ENCODE peak calls at places on chromosomes 7 and 10, in ten cellular contexts. P, H, T, U, M, D, C, Z, W and F are unnamed samples.
A peak's percentile ranks its signal among the peaks of the same experiment; 100 is the strongest.

GRCh38 chr10:5447611-5448071 is 35.3 kb downstream of the NET1 start:
- DNase-seq in P (peak; percentile 19), H (no peak), T (no peak), U (no peak), M (no peak), D (no peak), C (no peak), Z (no peak), W (peak; percentile 67), F (no peak)

GRCh38 chr7:27082171-27082570 is 13.6 kb downstream of the HOXA1 start:
- DNase-seq in P (no peak), H (no peak), T (no peak), U (no peak), M (no peak), D (no peak), C (no peak), Z (no peak), W (no peak), F (no peak)

GRCh38 chr7:127751723-127752448 is 99.9 kb downstream of the SND1 start:
- DNase-seq in P (no peak), H (no peak), T (no peak), U (no peak), M (peak; percentile 56), D (no peak), C (no peak), Z (peak; percentile 75), W (no peak), F (no peak)

GRCh38 chr7:4785371-4785770 is 9.9 kb downstream of the AP5Z1 start:
- DNase-seq in P (no peak), H (no peak), T (no peak), U (no peak), M (no peak), D (no peak), C (no peak), Z (no peak), W (no peak), F (no peak)

GRCh38 chr10:84541289-84541637 is 212.9 kb downstream of the CCSER2 start:
- DNase-seq in P (no peak), H (no peak), T (no peak), U (peak; percentile 46), M (no peak), D (no peak), C (no peak), Z (no peak), W (no peak), F (no peak)

GRCh38 chr10:23499317-23499716 is 60.4 kb downstream of the OTUD1 start:
- DNase-seq in P (no peak), H (no peak), T (no peak), U (no peak), M (no peak), D (no peak), C (no peak), Z (no peak), W (no peak), F (no peak)

GRCh38 chr7:111384065-111384891 is 178.0 kb downstream of the IMMP2L start:
- DNase-seq in P (peak; percentile 59), H (no peak), T (no peak), U (peak; percentile 38), M (no peak), D (no peak), C (no peak), Z (peak; percentile 73), W (peak; percentile 36), F (no peak)

GRCh38 chr7:142880886-142881505 is 4.5 kb downstream of the TRPV6 start:
- DNase-seq in P (peak; percentile 6), H (peak; percentile 77), T (no peak), U (peak; percentile 29), M (peak; percentile 3), D (peak; percentile 34), C (no peak), Z (peak; percentile 14), W (peak; percentile 42), F (no peak)

GRCh38 chr7:30595461-30596042 is 874 bp downstream of the GARS1 start:
- DNase-seq in P (no peak), H (no peak), T (no peak), U (no peak), M (peak; percentile 6), D (no peak), C (no peak), Z (no peak), W (peak; percentile 50), F (no peak)

DNA sequence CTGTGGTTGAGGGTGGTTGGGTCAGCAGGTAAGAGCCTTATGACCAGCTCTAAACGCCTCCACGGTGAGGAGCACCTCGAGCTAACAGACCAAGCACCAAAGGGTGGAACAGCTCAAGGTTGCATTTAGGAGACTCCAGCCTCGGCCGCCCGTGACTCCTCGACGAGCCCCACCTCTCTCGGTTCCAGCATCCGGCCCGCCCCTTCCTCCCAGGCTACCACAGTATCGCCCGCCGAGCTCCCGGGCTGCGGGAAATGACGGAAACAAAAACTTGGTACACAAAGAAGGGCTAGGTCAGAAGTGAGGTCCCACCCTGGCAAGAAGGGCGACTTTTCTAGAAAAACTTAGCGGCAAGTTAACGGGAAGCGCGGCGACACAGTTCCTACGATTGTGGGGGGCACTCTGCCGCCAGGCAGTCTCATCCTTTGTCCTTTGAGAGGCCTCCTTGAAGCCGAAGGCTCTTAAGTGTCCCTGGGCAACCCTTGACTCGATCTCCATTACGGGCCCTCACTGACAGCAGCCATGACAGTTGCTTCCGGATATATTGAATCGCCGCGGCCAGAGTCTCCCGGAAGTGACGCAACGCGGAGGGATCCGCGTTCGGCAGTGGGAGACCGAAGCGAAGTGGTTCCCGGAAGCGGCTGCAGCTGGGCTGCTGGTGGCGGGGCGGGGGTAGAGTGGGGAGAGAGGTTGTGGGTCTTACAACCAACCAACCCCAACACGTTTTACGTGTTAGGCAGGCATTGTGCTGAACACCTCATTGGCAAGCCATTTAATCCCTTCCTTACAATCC is 40.2 kb upstream of the ZNF518A start:
- DNase-seq in P (peak; percentile 90), H (no peak), T (peak; percentile 96), U (peak; percentile 98), M (peak; percentile 98), D (peak; percentile 92), C (peak; percentile 91), Z (peak; percentile 98), W (peak; percentile 86), F (no peak)
- TF ChIP-seq CTCF in P (no peak), H (no peak), T (no peak), U (no peak), M (no peak), D (no peak), C (no peak), Z (no peak), W (no peak), F (no peak)

DNA sequence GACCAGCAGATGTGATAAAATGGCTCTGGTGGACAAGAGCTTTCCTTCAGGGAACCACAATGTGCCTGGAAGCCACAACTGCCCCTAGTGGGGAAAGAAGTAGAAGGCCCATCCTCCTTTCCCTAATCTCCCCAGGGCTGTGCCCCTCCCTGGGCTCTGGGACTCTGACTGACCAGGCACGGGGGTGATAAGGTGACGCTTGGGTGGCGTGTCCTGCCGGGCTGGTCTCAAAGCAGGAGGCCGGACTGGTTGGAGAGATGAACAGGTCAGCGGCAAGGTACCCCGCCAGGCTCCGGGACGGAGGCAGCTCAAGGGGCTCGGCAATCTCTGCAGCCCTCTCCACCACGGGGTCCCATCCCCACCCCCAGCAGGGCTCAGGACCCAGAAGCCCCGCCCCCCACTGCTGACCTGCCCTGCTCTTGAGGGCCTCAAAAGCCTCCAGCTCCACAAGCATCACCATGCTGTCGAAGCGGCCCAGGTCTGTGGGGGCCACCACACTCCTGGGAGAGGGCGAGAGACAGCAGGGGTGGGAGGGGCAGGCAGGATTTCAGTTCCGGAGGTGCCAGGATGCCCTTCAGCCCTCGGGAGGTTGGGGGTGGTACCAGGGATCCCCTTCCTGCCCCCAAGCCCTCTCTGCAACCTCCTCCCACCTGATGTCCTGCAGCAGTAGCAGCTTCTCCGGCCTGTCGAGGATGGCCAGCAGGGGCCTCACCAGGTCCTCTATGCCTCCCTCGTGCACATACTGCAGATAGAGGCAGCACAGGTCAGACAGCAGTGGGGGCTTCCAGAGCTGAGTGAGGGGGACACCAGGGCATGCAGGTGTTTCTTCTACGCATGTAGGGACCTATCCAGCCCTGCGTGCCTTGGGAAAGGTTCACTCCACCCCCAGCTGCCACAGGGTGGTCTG is 12.2 kb downstream of the LZTS2 start:
- DNase-seq in P (peak; percentile 22), H (no peak), T (no peak), U (peak; percentile 62), M (no peak), D (no peak), C (no peak), Z (no peak), W (no peak), F (no peak)
- TF ChIP-seq CTCF in P (peak; percentile 68), H (peak; percentile 35), T (no peak), U (peak; percentile 27), M (peak; percentile 59), D (no peak), C (no peak), Z (peak; percentile 52), W (peak; percentile 51), F (peak; percentile 66)

DNA sequence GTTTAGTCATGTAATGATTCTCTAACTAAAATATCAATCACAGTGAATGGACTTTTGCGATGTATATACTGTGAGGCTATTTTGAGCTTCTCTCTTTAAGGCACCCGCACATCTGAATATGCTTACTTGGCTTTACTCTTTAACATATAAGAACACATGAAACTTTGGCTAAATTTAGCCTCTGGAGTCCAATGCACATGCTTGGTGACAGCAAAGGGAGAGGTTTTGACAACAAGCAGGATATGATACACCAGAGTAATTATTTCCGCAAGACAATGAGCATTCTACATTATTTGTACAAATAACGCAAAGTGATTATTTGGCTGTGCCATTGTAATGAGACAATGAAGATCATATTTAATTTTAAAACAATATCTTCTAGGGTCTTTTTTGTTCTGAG is 72.4 kb downstream of the ARID5B start:
- DNase-seq in P (no peak), H (no peak), T (no peak), U (no peak), M (no peak), D (no peak), C (no peak), Z (peak; percentile 10), W (no peak), F (no peak)
- TF ChIP-seq CTCF in P (no peak), H (no peak), T (no peak), U (no peak), M (no peak), D (no peak), C (no peak), Z (no peak), W (no peak), F (no peak)

GRCh38 chr7:134768243-134768642 is 11.2 kb upstream of the CALD1 start:
- DNase-seq in P (no peak), H (no peak), T (no peak), U (no peak), M (no peak), D (no peak), C (no peak), Z (no peak), W (no peak), F (no peak)

GRCh38 chr7:134773164-134773563 is 6.3 kb upstream of the CALD1 start:
- DNase-seq in P (no peak), H (no peak), T (no peak), U (no peak), M (no peak), D (no peak), C (no peak), Z (no peak), W (no peak), F (no peak)

GRCh38 chr7:134771889-134772288 is 7.5 kb upstream of the CALD1 start:
- DNase-seq in P (no peak), H (no peak), T (no peak), U (no peak), M (no peak), D (no peak), C (no peak), Z (no peak), W (no peak), F (no peak)

GRCh38 chr7:134772401-134772800 is 7.0 kb upstream of the CALD1 start:
- DNase-seq in P (no peak), H (no peak), T (no peak), U (no peak), M (no peak), D (no peak), C (no peak), Z (no peak), W (no peak), F (no peak)

GRCh38 chr7:134770676-134771075 is 8.8 kb upstream of the CALD1 start:
- DNase-seq in P (no peak), H (no peak), T (no peak), U (no peak), M (no peak), D (no peak), C (no peak), Z (no peak), W (no peak), F (no peak)
- TF ChIP-seq CTCF in P (no peak), H (no peak), T (no peak), U (no peak), M (no peak), D (no peak), C (no peak), Z (no peak), W (no peak), F (no peak)